ENCODE peak calls at places on chromosomes 1 and 21, in seven cellular contexts. T is small intestine; H is GM23338; O is CD4-positive, alpha-beta T cell; W is cardiac muscle cell; Y is uterus; G is adrenal gland. N is an unnamed sample. For H3K27me3, the result is how much of the 10 kb centered on the place peaks cover.

GRCh38 chr1:201539561-201540404 is 856 bp downstream of the NAV1 start:
- DNase-seq in W (peak), G (no peak), H (peak), O (no peak), T (peak), Y (peak), N (peak)

GRCh38 chr1:227787513-227788278 is 27.8 kb upstream of the PRSS38 start:
- DNase-seq in Y (peak), T (peak), H (peak), G (peak), O (peak), W (peak), N (peak)

GRCh38 chr1:209830722-209831121 is 3.0 kb downstream of the UTP25 start:
- DNase-seq in H (no peak), Y (no peak), G (no peak), T (no peak), O (no peak), W (no peak), N (no peak)

GRCh38 chr1:87179851-87180519 is 148.7 kb upstream of the LMO4 start:
- DNase-seq in O (no peak), H (no peak), Y (no peak), G (no peak), T (no peak), W (no peak), N (no peak)

GRCh38 chr1:53329183-53329544 is 1.3 kb upstream of the LRP8 start:
- DNase-seq in H (no peak), G (no peak), O (no peak), W (no peak), T (no peak), Y (peak), N (no peak)

GRCh38 chr1:101410048-101410878 is 173.4 kb downstream of the S1PR1 start:
- DNase-seq in O (no peak), H (no peak), Y (no peak), W (peak), G (no peak), T (no peak), N (no peak)

GRCh38 chr21:38958940-38959685 is 153.4 kb downstream of the ETS2 start:
- DNase-seq in Y (peak), T (peak), W (peak), G (no peak), O (no peak), H (no peak), N (no peak)

GRCh38 chr1:85019989-85020388 is 23.1 kb upstream of the MCOLN2 start:
- DNase-seq in Y (no peak), W (no peak), H (no peak), O (no peak), T (no peak), G (no peak), N (no peak)

GRCh38 chr1:67642694-67643093 is 42.3 kb upstream of the GADD45A start:
- DNase-seq in H (no peak), W (peak), Y (no peak), T (no peak), O (no peak), G (no peak), N (no peak)

DNA sequence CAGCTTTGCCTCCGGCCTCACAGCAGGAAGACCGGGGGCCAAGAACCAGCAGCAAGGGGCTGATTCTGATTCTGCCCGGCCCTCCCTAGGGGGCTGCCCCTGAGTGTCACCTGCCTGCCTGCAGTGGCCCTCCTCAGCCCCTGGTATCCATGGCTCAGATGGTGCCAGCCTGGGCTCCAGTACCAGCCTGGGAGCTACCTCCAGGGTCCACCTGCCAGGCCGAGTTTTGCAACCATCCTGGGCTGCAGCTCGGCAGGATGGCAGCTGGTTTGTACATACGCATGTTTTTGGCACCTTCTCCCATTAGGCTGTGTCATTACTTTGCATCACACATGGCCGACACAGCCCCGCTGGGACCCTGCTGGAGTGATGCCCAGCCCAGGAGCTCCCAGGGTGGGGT is 93.3 kb upstream of the WNT4 start:
- DNase-seq in H (no peak), G (no peak), T (no peak), Y (no peak), O (no peak), W (peak), N (no peak)
- H3K27ac ChIP-seq in H (no peak), G (no peak), T (no peak), Y (no peak), O (no peak), W (no peak), N (no peak)

GRCh38 chr1:8024329-8024728 is 1.8 kb downstream of the ERRFI1 start:
- DNase-seq in Y (no peak), O (no peak), W (no peak), T (no peak), H (no peak), G (no peak), N (no peak)

GRCh38 chr1:8023995-8024313 is 2.2 kb downstream of the ERRFI1 start:
- DNase-seq in W (no peak), H (no peak), G (no peak), O (no peak), Y (no peak), T (no peak), N (no peak)

GRCh38 chr1:8025671-8026144 is 401 bp downstream of the ERRFI1 start:
- DNase-seq in T (no peak), H (no peak), O (no peak), W (no peak), G (peak), Y (no peak), N (no peak)

GRCh38 chr1:8026153-8026975 is at the start of gene ERRFI1:
- DNase-seq in O (peak), G (peak), H (peak), W (peak), T (peak), Y (peak), N (peak)

DNA sequence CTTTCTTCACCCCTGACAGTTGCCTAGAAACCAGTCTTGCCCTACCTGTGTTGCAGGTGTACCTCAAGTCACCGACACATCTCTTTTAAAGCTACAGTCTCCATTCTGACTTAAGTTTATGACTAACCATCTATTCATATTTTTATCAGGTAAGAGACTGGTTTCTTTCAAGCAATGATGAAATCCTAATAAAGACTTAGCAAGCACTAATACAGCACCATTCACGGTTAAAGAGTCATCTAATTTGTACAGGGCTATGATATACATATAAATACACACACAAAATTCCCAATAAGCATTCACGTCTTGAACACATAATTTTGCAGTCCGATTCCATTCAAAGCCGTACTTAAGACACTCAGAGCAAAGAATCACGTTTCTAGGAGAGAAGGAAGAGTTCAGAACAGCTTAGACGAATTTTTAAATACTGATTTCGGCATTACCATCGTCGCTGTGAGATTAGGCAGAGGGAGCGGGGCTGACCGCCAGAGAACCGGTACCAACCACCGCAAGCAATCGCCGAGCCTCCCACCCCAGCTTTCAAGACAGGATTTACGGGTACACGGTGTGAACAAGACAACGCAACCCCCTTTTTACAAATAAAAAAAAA is 943 bp downstream of the ERRFI1 start:
- DNase-seq in H (no peak), Y (no peak), T (peak), G (no peak), W (peak), O (no peak), N (no peak)
- H3K27me3 ChIP-seq in H (under half), Y (under half), T (under half), G (under half), W (under half), O (under half), N (under half)

DNA sequence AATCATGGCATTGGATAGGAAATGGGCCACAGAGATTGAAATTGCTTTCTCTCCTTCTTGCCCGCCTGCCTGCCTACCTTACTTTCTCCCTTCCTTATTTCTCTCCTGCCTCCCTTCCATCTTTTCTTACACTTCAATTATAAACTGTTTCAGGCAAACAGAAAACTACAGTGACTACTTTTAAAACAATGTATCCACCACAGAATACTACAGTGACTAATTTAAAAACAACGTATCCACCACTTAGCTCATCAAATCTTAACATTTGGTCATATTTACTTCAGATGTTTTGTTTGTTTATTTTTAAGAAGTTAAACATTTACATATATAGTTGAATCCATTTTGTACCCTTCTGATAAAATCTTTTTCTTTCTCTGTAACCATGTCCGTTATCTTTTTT is 54.4 kb downstream of the SNRPE start:
- DNase-seq in G (no peak), T (no peak), W (no peak), Y (no peak), H (no peak), O (no peak), N (no peak)
- H3K27ac ChIP-seq in G (no peak), T (no peak), W (no peak), Y (no peak), H (no peak), O (no peak), N (no peak)

GRCh38 chr1:157107702-157108101 is 8.1 kb upstream of the ETV3L start:
- DNase-seq in W (no peak), G (no peak), H (peak), Y (no peak), T (no peak), O (no peak), N (no peak)
- H3K27me3 ChIP-seq in W (under half), G (under half), H (under half), Y (under half), T (under half), O (under half), N (half or more)

DNA sequence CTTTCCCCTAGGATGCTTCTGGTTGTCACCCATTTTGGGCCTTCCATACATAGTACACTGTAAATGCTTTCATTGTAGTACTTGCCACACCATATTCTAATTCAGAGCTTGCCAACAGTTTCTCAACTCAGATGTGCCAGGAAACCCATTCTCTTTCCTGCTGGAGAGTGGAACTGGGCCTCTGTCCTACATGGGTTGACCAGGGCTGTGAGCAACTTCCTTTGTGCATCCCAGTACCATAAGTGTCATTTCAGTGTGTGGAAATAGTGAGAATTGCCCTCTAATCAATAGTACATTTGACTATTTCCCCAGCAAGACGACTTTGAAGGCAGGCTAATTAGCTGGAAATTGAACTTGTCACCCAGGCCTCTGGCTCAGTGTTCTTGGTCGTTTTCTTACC is 74.8 kb downstream of the MTR start:
- DNase-seq in Y (no peak), W (no peak), G (no peak), T (no peak), H (no peak), O (no peak), N (no peak)
- H3K27ac ChIP-seq in Y (no peak), W (no peak), G (no peak), T (peak), H (no peak), O (no peak), N (no peak)

GRCh38 chr1:13661539-13661938 is 38.4 kb upstream of the PRDM2 start:
- DNase-seq in O (no peak), G (no peak), H (no peak), T (no peak), Y (peak), W (peak), N (no peak)

GRCh38 chr1:13662498-13662897 is 37.5 kb upstream of the PRDM2 start:
- DNase-seq in H (no peak), O (no peak), Y (no peak), W (peak), G (no peak), T (no peak), N (no peak)

GRCh38 chr1:13663969-13664368 is 36.0 kb upstream of the PRDM2 start:
- DNase-seq in T (no peak), G (no peak), O (no peak), W (peak), H (no peak), Y (no peak), N (no peak)

GRCh38 chr1:13666317-13666716 is 33.7 kb upstream of the PRDM2 start:
- DNase-seq in G (no peak), T (no peak), Y (no peak), H (no peak), W (no peak), O (no peak), N (no peak)

DNA sequence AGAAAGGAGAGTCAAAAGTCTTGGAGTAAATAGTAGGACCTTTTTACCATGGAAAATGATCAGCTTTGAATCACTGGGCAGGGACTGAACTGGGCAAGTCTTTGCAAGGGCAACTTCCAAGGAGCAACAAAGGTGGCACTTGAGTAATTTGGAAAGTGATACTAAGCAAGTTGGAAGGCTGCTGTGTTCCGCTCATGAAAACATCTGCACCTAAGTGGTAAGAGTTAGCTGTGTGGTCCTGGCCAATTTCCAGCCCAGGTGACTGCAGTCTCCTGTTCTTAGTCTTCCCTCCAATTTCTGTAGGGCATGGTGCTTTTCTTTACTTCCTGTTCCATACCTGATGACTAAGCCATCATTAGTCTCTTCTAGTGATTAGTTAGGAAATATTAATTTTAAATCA is 35.5 kb upstream of the PRDM2 start:
- DNase-seq in T (peak), Y (no peak), H (no peak), O (no peak), G (no peak), W (no peak), N (no peak)
- H3K27me3 ChIP-seq in T (under half), Y (under half), H (under half), O (under half), G (under half), W (under half), N (under half)

DNA sequence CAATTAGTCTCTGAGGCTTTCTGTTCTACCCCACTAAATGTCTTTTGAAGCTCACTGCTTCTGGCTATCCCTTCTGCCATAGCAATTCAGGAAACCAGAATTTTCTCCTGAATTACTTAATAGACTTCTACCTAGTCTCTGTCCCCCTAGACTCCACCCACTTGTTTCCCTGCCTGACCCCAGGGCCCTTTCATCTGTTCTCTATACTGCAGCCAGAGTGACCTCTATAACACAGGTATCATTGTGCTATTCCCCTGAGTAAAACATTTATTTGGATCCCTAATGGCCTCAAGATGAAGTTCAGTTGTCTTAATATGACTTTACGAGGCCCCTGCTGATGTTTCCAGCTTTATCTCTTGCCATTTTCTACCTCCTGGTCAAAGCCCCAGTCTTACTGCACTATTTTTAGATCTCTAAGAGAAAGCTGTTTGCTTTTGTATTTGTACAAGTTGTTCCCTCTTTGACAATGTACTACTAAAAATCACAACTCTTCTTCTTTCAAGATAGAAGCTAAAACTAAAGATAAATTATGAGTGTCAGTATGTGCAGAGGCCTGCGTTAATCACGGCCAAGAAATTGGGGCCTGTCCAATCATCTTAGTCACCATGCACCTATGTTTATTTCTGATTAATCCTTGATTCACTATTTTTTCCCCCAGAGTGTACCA is 54.5 kb downstream of the ATP1B1 start:
- DNase-seq in Y (peak), W (peak), H (no peak), G (peak), O (no peak), T (no peak), N (no peak)
- H3K27ac ChIP-seq in Y (peak), W (peak), H (no peak), G (peak), O (no peak), T (no peak), N (peak)

GRCh38 chr1:6440198-6441126 is 15.9 kb downstream of the ESPN start:
- DNase-seq in Y (no peak), T (peak), O (peak), W (peak), G (peak), H (peak), N (no peak)
- H3K27me3 ChIP-seq in Y (under half), T (under half), O (under half), W (under half), G (under half), H (under half), N (half or more)

GRCh38 chr1:218315638-218316037 is 29.5 kb upstream of the TGFB2 start:
- DNase-seq in T (no peak), W (no peak), O (no peak), Y (no peak), G (no peak), H (peak), N (no peak)
- H3K27ac ChIP-seq in T (no peak), W (no peak), O (no peak), Y (no peak), G (no peak), H (no peak), N (no peak)

N was measured in left ventricle myocardium inferior.